ENCODE peak calls at places on chromosomes 5 and 9, in five cellular contexts. D is mesendoderm, E is H1, Z is neuronal stem cell, F is H9. G is an unnamed sample.

GRCh38 chr5:140630296-140630695 is 2.7 kb downstream of the CD14 start:
- DNase-seq in E (no peak), F (no peak), Z (no peak), D (no peak), G (peak)

GRCh38 chr9:76905984-76906861 is at the start of gene PRUNE2:
- DNase-seq in Z (peak), E (peak), F (peak), D (peak), G (peak)

GRCh38 chr9:110731437-110732028 is 62.9 kb downstream of the MUSK start:
- DNase-seq in Z (no peak), F (no peak), D (no peak), E (no peak), G (no peak)

GRCh38 chr5:67543704-67544103 is 347.1 kb upstream of the CD180 start:
- DNase-seq in Z (no peak), E (no peak), D (no peak), F (no peak), G (no peak)

GRCh38 chr5:76953551-76954382 is 922 bp downstream of the CRHBP start:
- DNase-seq in E (no peak), D (peak), F (peak), Z (peak), G (no peak)

GRCh38 chr9:105355810-105356209 is 92.0 kb upstream of the FSD1L start:
- DNase-seq in E (no peak), F (no peak), D (no peak), Z (no peak), G (no peak)

GRCh38 chr5:71907589-71908145 is 188.6 kb downstream of the CARTPT start:
- DNase-seq in D (no peak), F (no peak), E (no peak), Z (no peak), G (no peak)

GRCh38 chr9:133864011-133864410 is 125.9 kb upstream of the SARDH start:
- DNase-seq in F (no peak), Z (no peak), D (peak), E (no peak), G (peak)

GRCh38 chr5:16617272-16617973 is 626 bp upstream of the RETREG1 start:
- DNase-seq in Z (no peak), F (peak), D (no peak), E (no peak), G (no peak)

GRCh38 chr9:17191095-17191494 is 56.3 kb downstream of the CNTLN start:
- DNase-seq in D (no peak), E (no peak), Z (no peak), F (no peak), G (no peak)

GRCh38 chr5:53128481-53128880 is 18.9 kb upstream of the MOCS2 start:
- DNase-seq in F (no peak), E (no peak), D (no peak), Z (no peak), G (peak)

GRCh38 chr5:53130206-53130605 is 20.6 kb upstream of the MOCS2 start:
- DNase-seq in D (no peak), E (no peak), Z (no peak), F (no peak), G (no peak)

GRCh38 chr5:53123702-53124101 is 14.1 kb upstream of the MOCS2 start:
- DNase-seq in E (no peak), Z (no peak), F (no peak), D (no peak), G (no peak)

GRCh38 chr5:53126514-53126913 is 17.0 kb upstream of the MOCS2 start:
- DNase-seq in E (no peak), D (no peak), F (no peak), Z (no peak), G (peak)

DNA sequence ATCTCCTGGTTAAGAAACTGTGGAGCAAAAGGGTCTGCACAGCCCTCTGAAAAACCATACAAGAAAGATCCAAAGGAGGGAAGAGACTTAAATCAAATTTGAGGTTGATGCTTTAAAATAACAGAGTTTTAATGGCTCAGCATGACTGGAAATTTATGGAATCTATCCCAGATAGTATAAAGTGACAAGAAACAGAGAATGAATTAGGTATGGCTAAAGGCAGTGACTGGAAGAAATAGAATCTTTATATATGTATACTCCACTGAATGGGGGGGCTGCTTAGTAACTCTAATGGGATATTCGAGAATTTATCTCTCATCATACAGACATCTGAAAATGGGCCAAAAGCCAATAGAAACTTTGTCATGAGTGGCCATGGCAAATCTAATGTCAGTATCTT is 17.6 kb upstream of the MOCS2 start:
- DNase-seq in D (no peak), E (no peak), Z (no peak), F (no peak), G (no peak)
- H3K18ac ChIP-seq in D (no peak), E (no peak), Z (no peak), F (no peak), G (no peak)

GRCh38 chr9:107292811-107293554 is 9.9 kb downstream of the RAD23B start:
- DNase-seq in D (no peak), F (no peak), E (no peak), Z (no peak), G (no peak)

GRCh38 chr9:107294756-107295155 is 11.7 kb downstream of the RAD23B start:
- DNase-seq in Z (no peak), D (peak), F (no peak), E (no peak), G (no peak)

GRCh38 chr9:107295995-107296394 is 12.9 kb downstream of the RAD23B start:
- DNase-seq in Z (no peak), E (no peak), F (no peak), D (no peak), G (no peak)

GRCh38 chr9:107290619-107291018 is 7.5 kb downstream of the RAD23B start:
- DNase-seq in E (no peak), D (no peak), F (no peak), Z (no peak), G (no peak)

DNA sequence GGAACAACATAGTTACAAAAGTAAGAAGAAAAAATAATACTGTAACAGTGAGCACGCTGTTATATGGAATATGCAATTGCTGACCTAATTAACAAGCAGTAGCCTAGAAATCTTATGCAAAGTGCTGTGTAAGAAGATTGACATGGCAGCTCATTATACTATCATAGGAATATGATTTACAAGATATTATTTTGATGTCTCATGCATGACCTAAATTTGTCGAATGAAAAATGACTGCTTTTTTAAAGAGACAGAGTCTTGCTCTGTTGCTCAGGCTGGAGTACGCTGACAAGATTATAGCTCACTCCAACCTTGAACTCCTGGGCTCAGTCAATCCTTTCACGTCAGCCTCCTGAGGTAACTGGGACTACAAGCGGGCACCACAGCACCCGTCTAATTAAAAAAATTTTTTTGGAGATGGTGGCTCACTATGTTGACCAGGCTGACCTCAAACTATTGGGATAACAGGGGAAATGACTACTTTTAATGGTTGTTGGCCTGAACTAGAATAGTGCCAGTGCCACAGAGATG is 10.5 kb downstream of the RAD23B start:
- DNase-seq in E (no peak), F (no peak), Z (no peak), D (no peak), G (no peak)
- H2AK5ac ChIP-seq in E (no peak), F (no peak), Z (no peak), D (no peak), G (no peak)

GRCh38 chr5:31359839-31360238 is 166.4 kb downstream of the CDH6 start:
- DNase-seq in Z (no peak), E (no peak), D (no peak), F (no peak), G (no peak)
- H3K18ac ChIP-seq in Z (no peak), E (no peak), D (no peak), F (no peak), G (no peak)

DNA sequence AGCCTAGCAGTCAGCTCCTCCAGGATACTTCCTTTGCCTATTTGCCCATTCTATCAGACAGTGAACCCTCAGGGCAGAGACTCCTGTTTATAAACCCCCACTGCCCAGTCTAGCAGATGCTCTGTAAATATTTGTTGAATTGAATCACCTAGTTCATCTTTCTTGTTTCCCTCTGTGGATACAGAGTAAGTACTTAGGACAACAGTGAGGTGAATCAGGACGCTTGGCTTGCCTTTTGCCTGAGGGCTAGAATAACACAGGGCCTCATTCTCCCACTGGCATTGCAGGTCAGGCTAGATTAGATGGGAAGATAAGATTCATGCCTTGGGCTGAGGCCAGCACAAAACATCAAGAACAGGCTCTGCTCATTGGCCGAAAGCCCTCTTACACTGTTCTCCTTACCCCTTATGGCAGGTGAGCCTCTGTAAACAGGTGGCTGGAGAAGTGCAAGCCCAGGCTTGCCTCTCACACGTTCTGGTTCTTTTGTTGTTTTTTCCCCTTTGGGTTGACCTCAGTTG is 22.2 kb downstream of the TNFSF8 start:
- DNase-seq in Z (no peak), E (peak), D (peak), F (peak), G (peak)
- H2AK5ac ChIP-seq in Z (no peak), E (no peak), D (no peak), F (no peak), G (no peak)

DNA sequence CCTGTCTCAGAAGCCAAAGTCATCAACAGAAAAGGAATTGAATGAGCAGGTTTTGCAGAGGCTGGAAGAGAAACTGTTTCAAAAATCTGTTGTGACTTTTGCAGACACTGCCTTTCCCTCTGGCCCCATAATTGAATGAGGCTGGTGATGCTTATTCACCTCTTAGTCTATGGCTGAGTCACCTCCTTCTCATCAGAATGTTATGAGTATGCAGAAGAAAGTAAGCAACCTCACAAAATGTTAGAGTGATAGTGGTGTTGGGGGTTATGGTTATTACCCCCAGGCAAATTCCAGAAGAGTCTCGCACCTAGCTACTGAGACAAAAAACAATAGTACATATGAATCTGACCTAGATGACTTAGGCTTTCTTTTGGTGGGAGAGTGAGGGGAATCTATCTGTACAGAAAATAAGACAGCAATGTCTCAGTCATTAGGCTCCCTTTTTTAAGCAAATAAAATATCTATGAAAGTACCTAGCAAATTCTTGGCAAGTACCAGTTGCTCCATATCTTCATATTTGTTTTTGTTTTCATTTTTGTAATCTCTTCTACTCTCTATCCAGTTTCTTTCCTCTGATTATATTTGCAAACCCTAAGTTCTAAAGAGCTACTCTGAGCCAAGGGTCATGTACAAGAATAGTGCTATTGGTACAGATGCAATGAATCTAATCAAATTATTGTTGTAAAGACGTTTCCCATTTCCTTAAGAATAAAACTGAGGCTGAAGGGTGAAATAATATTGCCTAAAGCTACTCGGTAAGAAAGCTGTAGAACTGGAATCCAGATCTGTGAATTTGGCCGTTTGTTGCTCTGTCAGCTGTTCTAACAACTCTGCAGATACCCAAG is 498.1 kb upstream of the TNC start:
- DNase-seq in F (no peak), Z (no peak), E (no peak), D (peak), G (peak)
- H3K18ac ChIP-seq in F (no peak), Z (no peak), E (no peak), D (peak), G (peak)

DNA sequence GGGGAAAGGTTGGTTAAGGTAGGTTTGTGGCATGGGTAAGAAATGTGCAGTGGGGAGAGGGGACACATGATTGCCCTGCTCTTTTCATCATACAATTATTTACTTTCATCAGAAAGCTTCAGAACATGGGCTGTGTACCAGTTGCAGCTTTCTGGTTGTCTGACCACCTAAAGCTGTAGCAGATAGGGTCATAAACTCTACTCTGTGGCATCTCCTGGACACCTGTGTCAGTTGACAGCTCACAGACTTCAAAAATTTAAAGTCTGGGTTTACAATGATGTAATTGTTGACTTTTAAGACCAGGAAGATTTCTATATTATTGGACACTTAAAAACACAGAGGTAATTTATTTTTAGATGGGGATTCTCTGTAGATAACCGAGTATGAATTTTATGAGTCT is 222.7 kb upstream of the PRR16 start:
- DNase-seq in D (no peak), Z (no peak), E (no peak), F (no peak), G (no peak)
- H2AK5ac ChIP-seq in D (no peak), Z (no peak), E (no peak), F (no peak), G (no peak)

DNA sequence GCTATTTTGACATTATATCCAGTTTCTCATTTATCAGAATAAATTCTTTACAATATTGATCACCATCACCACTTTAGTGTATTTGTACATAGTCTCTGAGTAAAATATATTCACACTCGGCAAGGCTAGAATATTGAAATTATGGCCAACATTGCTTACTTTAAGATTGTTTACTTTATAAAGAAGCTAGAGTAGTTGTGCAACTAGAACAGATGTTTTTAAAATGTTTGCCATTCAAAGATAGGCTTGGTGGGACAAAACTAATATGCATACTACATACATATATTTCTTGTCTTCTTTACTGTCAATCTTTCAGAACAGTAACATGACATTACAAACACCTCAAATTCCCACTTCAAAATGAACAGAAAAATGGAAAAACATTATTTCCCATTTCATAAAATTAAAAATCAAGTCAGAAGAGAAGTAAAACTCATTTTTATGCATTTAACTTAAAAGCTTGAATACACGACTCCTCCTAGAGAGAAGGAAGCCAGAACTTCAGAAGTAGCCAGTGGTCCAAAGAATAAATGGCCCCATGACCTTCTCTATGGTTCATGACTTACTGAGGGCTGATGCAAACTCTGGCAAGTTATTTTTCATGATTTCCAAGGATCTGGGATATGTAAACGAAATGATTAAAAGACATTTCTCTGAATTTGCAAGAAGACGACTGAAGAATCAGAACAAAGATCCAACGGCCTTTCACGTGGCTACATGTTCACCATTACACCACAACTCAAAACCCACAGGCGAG is 14.1 kb downstream of the MTX3 start:
- DNase-seq in Z (no peak), D (no peak), E (no peak), F (no peak), G (no peak)
- H3K18ac ChIP-seq in Z (no peak), D (no peak), E (no peak), F (no peak), G (no peak)

G was measured in trophoblast cell.